ENCODE peak calls at places on chromosomes 6 and 20, in five cellular contexts. One of them, this sample, is unnamed.

GRCh38 chr6:54074591-54075195 is 36.5 kb upstream of the MLIP start:
- DNase-seq in K562: no peak
- DNase-seq in thoracic aorta: no peak
- DNase-seq in tibial nerve: no peak
- DNase-seq in sigmoid colon: no peak
- DNase-seq in this sample: no peak

GRCh38 chr20:44803383-44803941 is 6.9 kb downstream of the RIMS4 start:
- DNase-seq in thoracic aorta: no peak
- DNase-seq in tibial nerve: no peak
- DNase-seq in sigmoid colon: no peak
- DNase-seq in K562: no peak
- DNase-seq in this sample: no peak

GRCh38 chr6:167270499-167271307 is 20.4 kb upstream of the UNC93A start:
- DNase-seq in sigmoid colon: no peak
- DNase-seq in K562: no peak
- DNase-seq in tibial nerve: no peak
- DNase-seq in thoracic aorta: no peak
- DNase-seq in this sample: no peak

GRCh38 chr6:69973138-69973537 is 106.8 kb downstream of the COL19A1 start:
- DNase-seq in sigmoid colon: no peak
- DNase-seq in tibial nerve: no peak
- DNase-seq in K562: no peak
- DNase-seq in thoracic aorta: no peak
- DNase-seq in this sample: no peak

GRCh38 chr20:14291502-14291901 is 45.9 kb downstream of the FLRT3 start:
- DNase-seq in tibial nerve: no peak
- DNase-seq in sigmoid colon: no peak
- DNase-seq in thoracic aorta: no peak
- DNase-seq in K562: no peak
- DNase-seq in this sample: no peak

GRCh38 chr20:39532205-39532604 is 570.1 kb downstream of the DHX35 start:
- DNase-seq in sigmoid colon: no peak
- DNase-seq in tibial nerve: no peak
- DNase-seq in thoracic aorta: no peak
- DNase-seq in K562: no peak
- DNase-seq in this sample: no peak

GRCh38 chr6:108902389-108902792 is 54.2 kb downstream of the ARMC2 start:
- DNase-seq in sigmoid colon: no peak
- DNase-seq in tibial nerve: no peak
- DNase-seq in K562: no peak
- DNase-seq in thoracic aorta: no peak
- DNase-seq in this sample: no peak

GRCh38 chr6:106927531-106928398 is 46.8 kb downstream of the CD24 start:
- DNase-seq in K562: peak; percentile 52
- DNase-seq in tibial nerve: no peak
- DNase-seq in sigmoid colon: no peak
- DNase-seq in thoracic aorta: no peak
- DNase-seq in this sample: no peak

GRCh38 chr6:36196049-36196879 is at the start of gene BRPF3:
- DNase-seq in K562: peak; percentile 91
- DNase-seq in tibial nerve: peak; percentile 42
- DNase-seq in sigmoid colon: peak; percentile 92
- DNase-seq in thoracic aorta: peak; percentile 31
- DNase-seq in this sample: peak; percentile 85

GRCh38 chr20:59078231-59078630 is 35.6 kb upstream of the PRELID3B start:
- DNase-seq in tibial nerve: no peak
- DNase-seq in thoracic aorta: no peak
- DNase-seq in K562: no peak
- DNase-seq in sigmoid colon: no peak
- DNase-seq in this sample: no peak

GRCh38 chr20:8213831-8214587 is 81.9 kb downstream of the PLCB1 start:
- DNase-seq in thoracic aorta: no peak
- DNase-seq in tibial nerve: no peak
- DNase-seq in K562: no peak
- DNase-seq in sigmoid colon: no peak
- DNase-seq in this sample: peak; percentile 42

GRCh38 chr20:44234566-44235317 is 12.4 kb upstream of the GDAP1L1 start:
- DNase-seq in tibial nerve: no peak
- DNase-seq in K562: no peak
- DNase-seq in thoracic aorta: no peak
- DNase-seq in sigmoid colon: no peak
- DNase-seq in this sample: no peak

GRCh38 chr6:106860940-106861339 is 113.6 kb downstream of the CD24 start:
- DNase-seq in K562: no peak
- DNase-seq in thoracic aorta: no peak
- DNase-seq in sigmoid colon: no peak
- DNase-seq in tibial nerve: no peak
- DNase-seq in this sample: no peak

GRCh38 chr6:158184598-158184997 is 16.4 kb downstream of the GTF2H5 start:
- DNase-seq in sigmoid colon: no peak
- DNase-seq in tibial nerve: no peak
- DNase-seq in K562: no peak
- DNase-seq in thoracic aorta: no peak
- DNase-seq in this sample: no peak

GRCh38 chr6:10555625-10556309 is 34.6 kb downstream of the GCNT2 start:
- DNase-seq in K562: no peak
- DNase-seq in thoracic aorta: peak; percentile 28
- DNase-seq in tibial nerve: peak; percentile 10
- DNase-seq in sigmoid colon: peak; percentile 84
- DNase-seq in this sample: no peak

GRCh38 chr6:46628976-46629375 is 23.6 kb downstream of the CYP39A1 start:
- DNase-seq in K562: no peak
- DNase-seq in thoracic aorta: no peak
- DNase-seq in sigmoid colon: no peak
- DNase-seq in tibial nerve: no peak
- DNase-seq in this sample: no peak

GRCh38 chr6:46626228-46626909 is 26.2 kb downstream of the CYP39A1 start:
- DNase-seq in tibial nerve: peak; percentile 61
- DNase-seq in K562: no peak
- DNase-seq in sigmoid colon: no peak
- DNase-seq in thoracic aorta: no peak
- DNase-seq in this sample: peak; percentile 24

GRCh38 chr6:46628498-46628897 is 24.1 kb downstream of the CYP39A1 start:
- DNase-seq in tibial nerve: no peak
- DNase-seq in sigmoid colon: no peak
- DNase-seq in thoracic aorta: no peak
- DNase-seq in K562: no peak
- DNase-seq in this sample: no peak

GRCh38 chr6:46629698-46630097 is 22.9 kb downstream of the CYP39A1 start:
- DNase-seq in tibial nerve: no peak
- DNase-seq in sigmoid colon: no peak
- DNase-seq in K562: no peak
- DNase-seq in thoracic aorta: no peak
- DNase-seq in this sample: no peak

DNA sequence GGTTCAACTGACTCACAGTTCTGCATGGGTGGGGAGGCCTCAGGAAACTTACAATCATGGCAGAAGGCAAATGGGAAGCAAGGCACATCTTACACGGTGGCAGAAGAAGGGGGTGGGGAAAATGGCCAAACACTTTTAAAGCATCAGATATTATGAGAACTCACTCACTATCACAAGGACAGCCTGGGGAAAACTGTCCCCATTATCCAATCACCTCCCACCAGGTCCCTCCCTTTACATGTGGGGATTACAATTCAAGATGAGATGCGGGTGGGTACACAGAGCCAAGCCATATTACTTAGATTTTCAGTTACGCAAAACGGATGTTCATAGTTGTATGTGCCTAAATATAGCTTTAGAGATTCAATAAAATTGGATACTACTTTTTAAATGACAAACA is 25.6 kb downstream of the CYP39A1 start:
- DNase-seq in tibial nerve: no peak
- DNase-seq in sigmoid colon: no peak
- DNase-seq in K562: no peak
- DNase-seq in thoracic aorta: no peak
- DNase-seq in this sample: no peak
- TF ChIP-seq CTCF in tibial nerve: no peak
- TF ChIP-seq CTCF in sigmoid colon: no peak
- TF ChIP-seq CTCF in K562: no peak
- TF ChIP-seq CTCF in thoracic aorta: no peak
- TF ChIP-seq CTCF in this sample: no peak

GRCh38 chr20:57473246-57474042 is 51.5 kb downstream of the CTCFL start:
- DNase-seq in K562: no peak
- DNase-seq in thoracic aorta: no peak
- DNase-seq in tibial nerve: no peak
- DNase-seq in sigmoid colon: peak; percentile 80
- DNase-seq in this sample: peak; percentile 76
- H3K4me3 ChIP-seq in K562: no peak overlapping the region
- H3K4me3 ChIP-seq in thoracic aorta: no peak overlapping the region
- H3K4me3 ChIP-seq in tibial nerve: no peak overlapping the region
- H3K4me3 ChIP-seq in sigmoid colon: no peak overlapping the region
- H3K4me3 ChIP-seq in this sample: no peak overlapping the region

DNA sequence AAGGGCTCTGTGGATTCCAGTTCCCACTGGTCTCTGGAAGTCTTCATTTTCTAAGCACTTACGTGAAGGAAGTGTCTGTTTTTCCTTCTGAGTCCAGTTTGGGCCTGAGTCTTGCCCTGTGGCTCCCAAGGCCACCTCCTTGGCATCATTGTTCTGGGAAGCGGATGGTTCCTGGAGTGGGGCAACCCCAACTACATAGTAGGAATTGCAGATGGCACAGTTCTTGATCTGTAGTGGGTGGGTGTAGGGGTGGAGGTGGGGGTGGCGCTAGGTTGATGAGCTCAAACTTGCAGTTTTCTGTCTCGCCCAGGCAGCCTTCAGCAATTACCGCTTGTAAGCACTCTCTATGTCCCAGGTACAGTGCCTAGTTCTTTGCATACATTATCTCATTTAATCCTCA is 7.2 kb upstream of the FERMT1 start:
- DNase-seq in tibial nerve: no peak
- DNase-seq in sigmoid colon: no peak
- DNase-seq in K562: no peak
- DNase-seq in thoracic aorta: no peak
- DNase-seq in this sample: no peak
- TF ChIP-seq CTCF in tibial nerve: no peak
- TF ChIP-seq CTCF in sigmoid colon: no peak
- TF ChIP-seq CTCF in K562: no peak
- TF ChIP-seq CTCF in thoracic aorta: no peak
- TF ChIP-seq CTCF in this sample: no peak

DNA sequence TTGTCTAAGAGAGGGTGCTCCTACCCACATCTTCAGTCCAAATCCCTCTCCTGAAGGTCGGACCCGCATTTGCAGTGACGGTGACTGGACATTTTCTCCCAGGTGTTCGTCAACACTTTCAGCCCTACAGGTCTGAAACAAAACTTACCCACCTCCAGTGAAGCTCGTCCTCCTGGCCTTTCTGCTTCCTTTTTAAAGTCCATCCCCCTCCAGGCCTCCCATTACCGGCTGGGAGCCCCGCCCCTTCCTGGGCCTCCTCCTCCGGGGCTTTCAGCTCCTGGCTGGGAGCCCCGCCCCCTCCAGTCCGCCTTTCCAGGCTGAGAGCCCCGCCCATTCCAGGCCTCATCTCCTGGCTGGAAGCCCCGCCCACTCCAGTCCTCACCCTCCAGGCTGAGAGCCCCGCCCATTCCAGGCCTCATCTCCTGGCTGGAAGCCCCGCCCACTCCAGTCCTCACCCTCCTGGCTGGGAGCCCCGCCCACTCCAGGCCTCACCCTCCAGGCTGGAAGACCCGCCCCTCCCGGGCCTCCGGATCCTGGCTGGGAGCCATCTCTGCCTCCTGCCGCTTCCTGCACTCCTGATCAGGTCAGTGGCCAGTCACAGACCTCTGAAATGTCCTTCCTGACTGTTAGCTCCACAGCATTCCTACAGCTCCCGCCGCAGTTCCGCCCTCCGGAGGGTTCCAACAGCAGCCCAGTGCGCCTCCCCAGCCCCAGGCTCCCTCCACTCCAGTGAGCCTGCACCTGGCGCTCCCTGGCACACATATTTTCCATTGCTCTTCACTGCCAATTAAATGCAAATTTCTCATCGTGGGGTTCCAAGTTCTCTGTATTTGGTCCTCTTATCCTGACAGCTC is 98.5 kb downstream of the LY86 start:
- DNase-seq in thoracic aorta: no peak
- DNase-seq in tibial nerve: no peak
- DNase-seq in sigmoid colon: peak; percentile 88
- DNase-seq in K562: peak; percentile 100
- DNase-seq in this sample: no peak
- H3K4me3 ChIP-seq in thoracic aorta: peak overlapping the region; percentile 10
- H3K4me3 ChIP-seq in tibial nerve: peak overlapping the region; percentile 9
- H3K4me3 ChIP-seq in sigmoid colon: peak overlapping the region; percentile 16
- H3K4me3 ChIP-seq in K562: peak overlapping the region; percentile 47
- H3K4me3 ChIP-seq in this sample: no peak overlapping the region

DNA sequence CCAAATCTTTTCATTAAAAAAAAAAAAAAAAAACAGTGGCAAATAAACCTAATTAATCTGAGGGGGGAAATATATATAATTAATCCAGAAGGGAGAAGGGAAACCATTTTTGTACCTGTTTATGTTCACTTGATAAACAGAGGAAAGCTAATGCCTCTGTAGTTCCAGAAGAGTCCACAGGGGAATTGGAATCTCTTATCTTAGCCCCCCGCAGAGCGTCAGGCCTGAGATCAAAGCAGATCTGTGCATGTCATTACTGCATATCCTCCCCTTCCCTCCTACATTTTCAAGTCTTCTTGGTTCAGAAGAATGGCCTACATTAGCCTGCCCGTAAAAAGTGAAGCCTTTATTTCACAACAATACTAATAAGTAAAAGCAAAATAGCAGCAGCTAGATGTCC is 157.2 kb downstream of the PTPRT start:
- DNase-seq in thoracic aorta: no peak
- DNase-seq in sigmoid colon: no peak
- DNase-seq in K562: peak; percentile 30
- DNase-seq in tibial nerve: no peak
- DNase-seq in this sample: no peak
- TF ChIP-seq CTCF in thoracic aorta: no peak
- TF ChIP-seq CTCF in sigmoid colon: no peak
- TF ChIP-seq CTCF in K562: no peak
- TF ChIP-seq CTCF in tibial nerve: no peak
- TF ChIP-seq CTCF in this sample: no peak

GRCh38 chr20:46361811-46362210 is 44.6 kb downstream of the ELMO2 start:
- DNase-seq in tibial nerve: no peak
- DNase-seq in K562: no peak
- DNase-seq in thoracic aorta: no peak
- DNase-seq in sigmoid colon: no peak
- DNase-seq in this sample: no peak
- H3K4me3 ChIP-seq in tibial nerve: no peak overlapping the region
- H3K4me3 ChIP-seq in K562: no peak overlapping the region
- H3K4me3 ChIP-seq in thoracic aorta: no peak overlapping the region
- H3K4me3 ChIP-seq in sigmoid colon: no peak overlapping the region
- H3K4me3 ChIP-seq in this sample: no peak overlapping the region

DNA sequence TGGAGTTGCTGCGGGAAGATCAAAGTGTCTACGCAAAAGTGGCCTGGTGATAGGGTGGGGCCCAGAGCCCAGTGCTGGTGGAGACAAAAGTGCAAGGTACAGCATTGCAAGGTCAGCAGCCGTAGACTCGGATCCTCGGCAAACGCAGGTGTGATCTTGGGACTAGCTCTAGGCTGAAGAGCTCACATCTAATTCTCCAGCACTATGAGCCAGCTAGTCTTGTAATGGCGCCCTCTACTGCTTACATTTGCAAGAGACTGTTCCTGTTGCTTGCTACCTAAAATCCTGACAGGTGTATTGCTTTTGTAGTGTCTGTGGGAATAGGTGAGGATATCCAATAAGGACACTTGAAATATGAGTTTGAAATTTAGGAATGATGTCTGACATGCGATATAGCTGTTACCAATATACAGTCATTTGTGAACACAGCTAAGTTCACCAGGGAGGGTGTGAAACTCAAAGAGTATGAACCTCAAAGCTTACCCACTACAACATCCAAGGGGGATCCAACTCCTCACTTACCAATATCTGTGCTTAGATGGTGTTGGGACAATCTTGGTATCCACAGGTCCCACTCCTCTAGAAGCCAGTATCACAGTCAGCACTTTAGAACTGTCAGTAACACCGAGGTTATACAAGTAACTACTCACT is 58.4 kb downstream of the PDE7B start:
- DNase-seq in K562: peak; percentile 35
- DNase-seq in tibial nerve: peak; percentile 56
- DNase-seq in sigmoid colon: no peak
- DNase-seq in thoracic aorta: no peak
- DNase-seq in this sample: peak; percentile 20
- TF ChIP-seq CTCF in K562: peak; percentile 71
- TF ChIP-seq CTCF in tibial nerve: peak; percentile 21
- TF ChIP-seq CTCF in sigmoid colon: no peak
- TF ChIP-seq CTCF in thoracic aorta: no peak
- TF ChIP-seq CTCF in this sample: peak; percentile 64

This sample was measured in GM06990.